ENCODE peak calls at places on chromosomes 1 and 21, in nine cellular contexts. C is PC-3, L is A549, Q is PC-9, M is IMR-90, D is keratinocyte, N is DND-41, O is mammary epithelial cell, S is HepG2. K is an unnamed sample.

GRCh38 chr21:45863751-45864150 is 117.8 kb upstream of the COL6A1 start:
- DNase-seq in D (no peak), Q (no peak), L (no peak), O (no peak), S (no peak), C (no peak), N (no peak), M (no peak), K (no peak)

GRCh38 chr1:219155140-219155539 is 18.5 kb upstream of the LYPLAL1 start:
- DNase-seq in D (no peak), M (peak), Q (no peak), L (no peak), S (no peak), C (no peak), O (no peak), N (no peak), K (no peak)

GRCh38 chr1:20792177-20792576 is 5.1 kb upstream of the HP1BP3 start:
- DNase-seq in S (no peak), C (no peak), L (no peak), M (peak), O (no peak), Q (no peak), N (no peak), D (no peak), K (no peak)

GRCh38 chr1:58746757-58747156 is 37.1 kb downstream of the JUN start:
- DNase-seq in O (no peak), C (peak), Q (no peak), D (no peak), M (peak), N (no peak), S (no peak), L (no peak), K (no peak)

GRCh38 chr21:24045373-24045772 is 1561.9 kb downstream of the MRPL39 start:
- DNase-seq in N (no peak), L (no peak), O (no peak), S (no peak), M (no peak), Q (no peak), C (no peak), D (no peak), K (no peak)

GRCh38 chr1:180247061-180247460 is 17.0 kb downstream of the LHX4 start:
- DNase-seq in O (peak), Q (no peak), L (no peak), C (peak), S (no peak), N (no peak), M (peak), D (no peak), K (no peak)

GRCh38 chr1:30892671-30893073 is 15.9 kb downstream of the SDC3 start:
- DNase-seq in M (no peak), N (no peak), S (peak), Q (no peak), O (no peak), D (no peak), L (no peak), C (no peak), K (no peak)

GRCh38 chr1:166172106-166172505 is 5.3 kb upstream of the FAM78B start:
- DNase-seq in L (no peak), Q (no peak), D (no peak), O (peak), S (no peak), M (no peak), C (no peak), N (no peak), K (no peak)

GRCh38 chr21:43274022-43274945 is 105.5 kb downstream of the CRYAA start:
- DNase-seq in D (no peak), L (no peak), C (no peak), O (no peak), S (no peak), Q (no peak), M (no peak), N (no peak), K (no peak)

GRCh38 chr21:31366825-31367224 is 22.8 kb upstream of the TIAM1 start:
- DNase-seq in S (no peak), D (peak), C (peak), N (no peak), O (peak), M (peak), L (peak), Q (peak), K (no peak)

GRCh38 chr21:44087426-44088400 is 19.5 kb upstream of the PWP2 start:
- DNase-seq in C (no peak), D (no peak), M (no peak), Q (no peak), L (no peak), N (no peak), S (no peak), O (no peak), K (no peak)

GRCh38 chr21:35441868-35442582 is 392.9 kb upstream of the RUNX1 start:
- DNase-seq in S (no peak), M (no peak), D (no peak), C (no peak), Q (no peak), O (no peak), N (no peak), L (no peak), K (no peak)

GRCh38 chr1:39266269-39266668 is 61.8 kb downstream of the MACF1 start:
- DNase-seq in M (no peak), N (no peak), C (peak), L (peak), D (no peak), S (no peak), Q (no peak), O (no peak), K (no peak)

GRCh38 chr1:244150071-244150470 is 99.0 kb downstream of the ZBTB18 start:
- DNase-seq in L (no peak), D (no peak), N (no peak), S (no peak), Q (no peak), M (peak), O (no peak), C (no peak), K (no peak)

GRCh38 chr1:32426489-32427255 is 32.4 kb upstream of the BSDC1 start:
- DNase-seq in C (peak), N (no peak), S (no peak), D (no peak), M (no peak), O (no peak), L (no peak), Q (peak), K (no peak)

GRCh38 chr21:14259669-14260458 is 43.9 kb downstream of the RBM11 start:
- DNase-seq in S (peak), Q (no peak), N (no peak), L (peak), M (peak), D (no peak), O (peak), C (peak), K (peak)

GRCh38 chr1:186643600-186643999 is 36.6 kb downstream of the PTGS2 start:
- DNase-seq in O (peak), L (peak), C (peak), Q (no peak), D (no peak), N (no peak), M (peak), S (no peak), K (no peak)

GRCh38 chr1:205451202-205451601 is 4.6 kb downstream of the BLACAT1 start:
- DNase-seq in N (no peak), S (peak), M (no peak), C (no peak), O (peak), L (no peak), D (peak), Q (peak), K (no peak)

GRCh38 chr1:81760487-81761097 is 40.1 kb upstream of the ADGRL2 start:
- DNase-seq in Q (no peak), C (peak), L (peak), D (no peak), M (peak), N (no peak), S (no peak), O (no peak), K (no peak)

GRCh38 chr1:31976401-31976800 is 37.3 kb upstream of the KHDRBS1 start:
- DNase-seq in Q (no peak), O (peak), C (peak), D (no peak), N (no peak), S (no peak), M (peak), L (no peak), K (no peak)

GRCh38 chr1:110088739-110089316 is 18.4 kb upstream of the ALX3 start:
- DNase-seq in D (no peak), M (no peak), L (no peak), C (no peak), Q (no peak), S (no peak), O (no peak), N (no peak), K (no peak)

GRCh38 chr1:19731311-19731821 is 66.7 kb downstream of the HTR6 start:
- DNase-seq in M (peak), C (no peak), D (no peak), Q (no peak), N (no peak), S (no peak), L (no peak), O (no peak), K (no peak)

DNA sequence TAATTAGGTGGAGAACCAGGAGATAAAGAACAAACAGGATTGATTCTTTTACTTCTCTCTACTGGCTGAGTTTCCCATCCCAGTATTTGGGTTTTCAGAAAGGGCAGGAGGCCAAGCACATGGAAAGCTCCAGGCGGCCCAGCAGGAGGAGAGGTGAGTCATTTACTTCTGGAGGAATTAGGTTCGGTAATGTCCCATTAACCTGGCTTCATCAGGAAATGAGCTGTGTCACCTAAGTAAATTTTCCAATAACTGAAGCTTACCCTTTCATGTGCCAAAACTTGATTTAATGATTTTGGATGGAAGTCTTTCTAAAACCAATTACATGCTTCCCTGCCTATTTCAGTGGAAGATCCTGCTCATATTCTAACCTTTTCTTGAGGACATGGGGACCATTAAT is 257.6 kb upstream of the USP24 start:
- DNase-seq in C (peak), L (peak), S (no peak), M (peak), Q (peak), D (no peak), N (no peak), O (peak), K (no peak)
- H3K4me2 ChIP-seq in C (peak), L (peak), S (no peak), M (no peak), Q (no peak), D (no peak), N (no peak), O (no peak), K (no peak)

GRCh38 chr1:157307491-157307890 is 169.3 kb upstream of the ETV3 start:
- DNase-seq in M (no peak), S (no peak), C (no peak), Q (no peak), N (no peak), O (no peak), D (no peak), L (no peak), K (no peak)
- H3K4me2 ChIP-seq in M (no peak), S (no peak), C (no peak), Q (no peak), N (no peak), O (no peak), D (no peak), L (no peak), K (no peak)

DNA sequence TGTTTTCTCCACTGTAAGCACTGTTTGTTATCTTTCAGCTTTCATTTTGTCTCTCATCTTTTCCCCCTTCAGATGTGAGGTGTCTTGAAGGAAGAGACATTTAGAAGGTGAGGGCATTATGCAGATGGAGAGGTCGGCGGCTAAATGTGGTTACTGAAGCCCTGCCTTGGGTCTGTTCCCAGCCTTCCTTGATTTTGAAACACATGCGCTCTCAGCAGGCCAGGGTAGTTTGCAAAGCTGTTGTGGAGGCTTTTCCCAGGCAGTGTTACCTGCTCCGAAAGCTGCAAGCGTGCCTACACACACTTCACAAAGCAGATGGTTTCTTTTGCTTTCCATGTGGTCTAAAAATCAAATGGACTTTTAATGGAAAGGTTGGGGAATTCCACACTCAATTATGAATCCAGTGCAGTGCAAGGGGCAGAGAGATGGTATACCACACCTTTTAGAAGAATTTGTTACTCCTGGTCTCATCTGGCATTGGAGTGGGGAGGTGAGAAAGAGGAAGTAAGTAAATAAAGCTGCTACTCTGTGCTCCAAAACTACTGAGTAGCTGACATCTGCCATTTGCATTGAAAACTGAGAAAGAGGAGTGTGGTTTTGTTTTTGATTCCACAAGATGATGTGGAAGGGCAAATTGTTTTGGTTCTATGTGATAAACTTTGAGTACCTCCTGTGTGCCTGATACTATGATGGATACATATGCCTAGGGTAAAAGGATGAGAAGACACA is 91.9 kb downstream of the NFIA start:
- DNase-seq in D (no peak), L (no peak), M (no peak), S (no peak), O (no peak), Q (no peak), C (no peak), N (no peak), K (no peak)
- H3K4me2 ChIP-seq in D (no peak), L (no peak), M (no peak), S (no peak), O (no peak), Q (no peak), C (no peak), N (no peak), K (no peak)

GRCh38 chr1:13528320-13528719 is 14.5 kb upstream of the LRRC38 start:
- DNase-seq in O (no peak), C (no peak), M (no peak), L (no peak), N (no peak), Q (no peak), D (no peak), S (no peak), K (no peak)
- H3K4me2 ChIP-seq in O (no peak), C (no peak), M (no peak), L (no peak), N (no peak), Q (no peak), D (no peak), S (no peak), K (no peak)

GRCh38 chr1:46489169-46489637 is 433 bp upstream of the DMBX1 start:
- DNase-seq in N (no peak), Q (no peak), L (no peak), D (no peak), C (peak), M (no peak), O (peak), S (no peak), K (no peak)
- H3K4me2 ChIP-seq in N (no peak), Q (peak), L (peak), D (peak), C (peak), M (no peak), O (peak), S (peak), K (peak)

GRCh38 chr1:111140680-111140967 is 601 bp downstream of the CEPT1 start:
- DNase-seq in M (peak), S (peak), L (peak), O (peak), D (peak), N (no peak), Q (peak), C (peak), K (no peak)

GRCh38 chr1:111139956-111140679 is at the start of the genes CEPT1 and DRAM2:
- DNase-seq in S (peak), L (peak), D (peak), N (peak), O (peak), C (peak), Q (peak), M (peak), K (peak)

GRCh38 chr1:111141245-111141644 is 1.2 kb downstream of the CEPT1 start:
- DNase-seq in D (no peak), N (no peak), O (no peak), Q (no peak), C (no peak), M (no peak), S (no peak), L (no peak), K (no peak)

GRCh38 chr1:111141803-111142202 is 1.8 kb downstream of the CEPT1 start:
- DNase-seq in O (peak), S (peak), D (no peak), N (no peak), C (peak), M (no peak), Q (no peak), L (no peak), K (no peak)

GRCh38 chr1:111142358-111142975 is 2.4 kb downstream of the CEPT1 start:
- DNase-seq in Q (no peak), D (no peak), S (peak), O (no peak), N (no peak), L (no peak), M (no peak), C (no peak), K (no peak)
- H3K4me2 ChIP-seq in Q (peak), D (peak), S (peak), O (peak), N (peak), L (peak), M (peak), C (peak), K (no peak)

GRCh38 chr1:47569261-47569660 is 131.4 kb downstream of the FOXD2 start:
- DNase-seq in L (no peak), D (no peak), M (no peak), Q (no peak), S (no peak), N (no peak), C (no peak), O (no peak), K (no peak)

GRCh38 chr1:47568763-47569162 is 130.9 kb downstream of the FOXD2 start:
- DNase-seq in Q (no peak), C (no peak), O (no peak), M (no peak), L (no peak), D (no peak), S (no peak), N (no peak), K (no peak)

GRCh38 chr1:47571161-47571560 is 133.3 kb downstream of the FOXD2 start:
- DNase-seq in M (no peak), S (no peak), D (no peak), O (no peak), N (no peak), L (no peak), C (no peak), Q (no peak), K (no peak)

GRCh38 chr1:47571952-47572351 is 134.1 kb downstream of the FOXD2 start:
- DNase-seq in C (no peak), Q (no peak), N (no peak), D (no peak), L (no peak), O (no peak), M (no peak), S (no peak), K (no peak)

DNA sequence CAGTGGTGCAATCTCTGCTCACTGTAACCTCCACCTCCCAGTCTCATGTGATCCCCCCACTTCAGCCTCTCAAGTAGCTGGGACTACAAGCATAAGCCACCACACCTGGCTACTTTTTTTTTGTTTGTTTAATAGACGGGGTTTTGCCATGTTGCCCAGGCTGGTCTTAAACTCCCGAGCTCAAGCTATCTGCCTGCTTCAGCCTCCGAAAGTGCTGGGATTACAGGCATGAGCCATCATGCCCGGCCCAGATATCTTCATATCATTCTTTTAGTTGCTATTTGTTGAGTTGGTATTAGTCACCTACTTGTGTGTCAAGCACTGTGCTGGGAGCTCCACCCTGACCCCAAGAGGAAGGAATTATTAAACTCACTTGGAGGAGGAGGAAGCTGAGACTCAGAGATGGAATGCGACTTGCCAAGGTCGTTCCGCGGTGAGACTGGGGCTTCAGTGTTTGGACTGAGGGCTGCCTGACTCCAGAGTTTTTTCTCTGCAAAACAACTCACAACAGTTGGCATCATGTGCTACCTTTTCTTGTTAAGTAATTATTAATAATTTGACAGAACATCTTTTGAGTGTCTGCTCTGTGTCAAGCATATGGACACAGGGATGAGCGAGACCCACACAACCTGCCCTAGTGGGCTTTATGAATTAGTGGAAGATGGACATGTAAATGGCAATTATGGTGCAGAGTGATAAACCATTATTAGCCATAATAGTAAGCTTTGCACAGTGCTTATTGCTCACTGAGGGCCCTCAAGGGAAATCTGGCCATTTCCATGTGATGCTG is 132.0 kb downstream of the FOXD2 start:
- DNase-seq in D (peak), Q (peak), L (peak), C (peak), O (peak), N (no peak), M (peak), S (peak), K (no peak)
- H3K4me2 ChIP-seq in D (peak), Q (peak), L (peak), C (peak), O (peak), N (no peak), M (no peak), S (no peak), K (no peak)

DNA sequence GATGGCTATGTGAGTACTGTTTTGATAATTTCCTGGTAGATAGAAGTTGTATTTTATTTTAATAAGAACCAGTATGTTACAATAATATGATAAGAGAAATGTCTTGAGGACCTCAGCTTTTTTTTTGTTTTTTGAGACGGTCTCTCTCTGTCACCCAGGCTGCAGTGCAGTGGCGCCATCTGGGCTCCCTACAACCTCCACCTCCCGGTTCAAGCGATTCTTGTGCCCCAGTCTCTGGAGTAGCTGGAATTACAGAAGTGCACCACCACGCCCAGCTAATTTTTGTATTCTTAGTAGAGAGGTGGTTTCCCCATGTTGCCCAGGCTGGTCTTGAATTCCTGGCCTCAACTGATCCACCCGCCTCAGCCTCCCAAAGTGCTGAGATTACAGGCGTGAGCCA is 968.1 kb upstream of the ADGRL4 start:
- DNase-seq in M (no peak), L (no peak), Q (no peak), C (no peak), O (no peak), D (no peak), S (no peak), N (no peak), K (no peak)
- H3K4me2 ChIP-seq in M (no peak), L (no peak), Q (no peak), C (no peak), O (no peak), D (no peak), S (no peak), N (no peak), K (no peak)

K was measured in neuronal stem cell.